ENCODE peak calls at places on chromosomes 2 and 18, in five cellular contexts. O, Y, S, V and G are unnamed samples.

GRCh38 chr2:1625281-1626001 is 118.9 kb downstream of the PXDN start:
- DNase-seq in Y (peak), S (peak), V (peak), O (peak), G (peak)

GRCh38 chr18:60684843-60685513 is 312.4 kb upstream of the MC4R start:
- DNase-seq in O (peak), S (no peak), V (peak), Y (peak), G (no peak)

GRCh38 chr2:204027105-204027504 is 90.5 kb downstream of the ICOS start:
- DNase-seq in V (peak), O (peak), S (no peak), Y (no peak), G (no peak)

GRCh38 chr2:229141626-229142025 is 129.5 kb downstream of the PID1 start:
- DNase-seq in S (no peak), V (peak), O (peak), Y (no peak), G (peak)

GRCh38 chr18:33711514-33711913 is 133.5 kb downstream of the ASXL3 start:
- DNase-seq in V (no peak), S (no peak), O (no peak), Y (no peak), G (no peak)

GRCh38 chr2:230868151-230868946 is 3.6 kb downstream of the ITM2C start:
- DNase-seq in S (no peak), V (no peak), O (no peak), Y (no peak), G (no peak)

GRCh38 chr18:6652098-6652497 is 77.4 kb upstream of the ARHGAP28 start:
- DNase-seq in V (no peak), Y (no peak), O (no peak), S (no peak), G (no peak)

GRCh38 chr18:61972389-61973264 is 79.8 kb upstream of the RNF152 start:
- DNase-seq in Y (no peak), O (no peak), S (no peak), V (no peak), G (no peak)

GRCh38 chr2:88521445-88522070 is 69.1 kb upstream of the FOXI3 start:
- DNase-seq in Y (no peak), S (peak), V (no peak), O (peak), G (peak)

GRCh38 chr18:54766631-54767030 is 61.6 kb upstream of the RAB27B start:
- DNase-seq in Y (no peak), V (no peak), S (no peak), O (no peak), G (no peak)

GRCh38 chr18:4854664-4855063 is 342.4 kb downstream of the AKAIN1 start:
- DNase-seq in Y (no peak), V (no peak), O (no peak), S (no peak), G (no peak)

GRCh38 chr2:120846406-120847095 is 110.9 kb downstream of the GLI2 start:
- DNase-seq in V (no peak), Y (no peak), O (no peak), S (no peak), G (no peak)

GRCh38 chr2:174602741-174603140 is 5.1 kb upstream of the WIPF1 start:
- DNase-seq in O (no peak), S (no peak), Y (no peak), V (no peak), G (no peak)

GRCh38 chr18:23487738-23488625 is 15.3 kb upstream of the RMC1 start:
- DNase-seq in V (no peak), O (peak), Y (no peak), S (no peak), G (peak)

GRCh38 chr2:55033076-55033742 is 17.0 kb downstream of the RTN4 start:
- DNase-seq in V (no peak), O (no peak), S (no peak), Y (no peak), G (no peak)

GRCh38 chr2:72927619-72928537 is 10.6 kb downstream of the EMX1 start:
- DNase-seq in S (no peak), O (no peak), Y (no peak), V (no peak), G (no peak)

GRCh38 chr2:191679818-191680600 is 2.1 kb downstream of the NABP1 start:
- DNase-seq in S (no peak), Y (peak), O (peak), V (peak), G (no peak)

GRCh38 chr2:219290381-219291171 is 11.4 kb downstream of the DNAJB2 start:
- DNase-seq in S (no peak), Y (no peak), O (no peak), V (no peak), G (no peak)

GRCh38 chr2:11370377-11371098 is 26.1 kb upstream of the ROCK2 start:
- DNase-seq in Y (no peak), V (peak), O (peak), S (no peak), G (peak)

GRCh38 chr2:232885264-232885961 is 15.3 kb downstream of the SNORC start:
- DNase-seq in S (no peak), O (no peak), Y (no peak), V (no peak), G (no peak)

GRCh38 chr2:188474316-188474715 is 182.6 kb downstream of the GULP1 start:
- DNase-seq in Y (no peak), V (no peak), S (no peak), O (no peak), G (no peak)